ENCODE peak calls at places on chromosomes 1 and 21, in four cellular contexts. B is upper lobe of right lung, D is AG04450, M is mesenchymal stem cell. I is an unnamed sample. For H3K9me3, the result is how much of the 10 kb centered on the place peaks cover.

GRCh38 chr1:183070923-183071618 is 47.9 kb downstream of the LAMC1 start:
- DNase-seq in M (peak), B (no peak), D (peak), I (no peak)

GRCh38 chr1:40076895-40077312 is 20.1 kb downstream of the PPT1 start:
- DNase-seq in M (peak), B (no peak), D (peak), I (no peak)

GRCh38 chr21:42309753-42310213 is 5.4 kb downstream of the TFF3 start:
- DNase-seq in D (no peak), M (peak), B (peak), I (peak)

GRCh38 chr1:150383629-150384318 is 19.8 kb downstream of the RPRD2 start:
- DNase-seq in M (no peak), B (no peak), D (no peak), I (no peak)

GRCh38 chr1:229819091-229819490 is 193.0 kb downstream of the URB2 start:
- DNase-seq in B (no peak), M (no peak), D (no peak), I (no peak)

GRCh38 chr1:1091344-1092148 is 17.4 kb upstream of the RNF223 start:
- DNase-seq in M (no peak), B (peak), D (no peak), I (no peak)

GRCh38 chr1:13593511-13594131 is 10.0 kb downstream of the PDPN start:
- DNase-seq in D (no peak), M (peak), B (no peak), I (no peak)

GRCh38 chr1:223011230-223011856 is 131.7 kb downstream of the TLR5 start:
- DNase-seq in M (no peak), D (no peak), B (no peak), I (no peak)

GRCh38 chr1:6975991-6976390 is 190.7 kb downstream of the CAMTA1 start:
- DNase-seq in D (no peak), M (peak), B (peak), I (no peak)

GRCh38 chr1:6102227-6102845 is 56.6 kb downstream of the KCNAB2 start:
- DNase-seq in B (no peak), M (no peak), D (no peak), I (no peak)

GRCh38 chr1:35763211-35763610 is 6.6 kb downstream of the CLSPN start:
- DNase-seq in D (no peak), B (no peak), M (peak), I (no peak)

GRCh38 chr1:7378346-7379130 is 392.6 kb upstream of the VAMP3 start:
- DNase-seq in D (no peak), B (no peak), M (no peak), I (no peak)

GRCh38 chr1:151401125-151401788 is 1.9 kb downstream of the PSMB4 start:
- DNase-seq in D (no peak), B (no peak), M (peak), I (no peak)

GRCh38 chr1:41851589-41851988 is 67.1 kb downstream of the HIVEP3 start:
- DNase-seq in D (no peak), B (no peak), M (peak), I (no peak)

GRCh38 chr1:7458946-7459345 is 312.1 kb upstream of the VAMP3 start:
- DNase-seq in D (no peak), M (no peak), B (no peak), I (no peak)

GRCh38 chr1:12143631-12144155 is 23.1 kb upstream of the TNFRSF1B start:
- DNase-seq in B (peak), D (peak), M (peak), I (no peak)

GRCh38 chr1:202551683-202552082 is 158.6 kb downstream of the SYT2 start:
- DNase-seq in M (peak), B (no peak), D (no peak), I (no peak)

GRCh38 chr1:114320586-114320985 is 166.9 kb upstream of the SYT6 start:
- DNase-seq in M (peak), B (no peak), D (peak), I (no peak)

GRCh38 chr1:147167361-147167760 is 4.9 kb downstream of the PRKAB2 start:
- DNase-seq in D (peak), M (peak), B (no peak), I (no peak)

GRCh38 chr21:41025057-41025390 is 142.9 kb upstream of the BACE2 start:
- DNase-seq in D (no peak), M (no peak), B (no peak), I (no peak)

GRCh38 chr21:41023936-41024335 is 144.0 kb upstream of the BACE2 start:
- DNase-seq in B (no peak), M (no peak), D (no peak), I (no peak)

GRCh38 chr21:41032536-41032935 is 135.4 kb upstream of the BACE2 start:
- DNase-seq in M (no peak), B (no peak), D (no peak), I (no peak)

GRCh38 chr21:41024341-41025056 is 143.5 kb upstream of the BACE2 start:
- DNase-seq in B (no peak), M (no peak), D (no peak), I (no peak)

DNA sequence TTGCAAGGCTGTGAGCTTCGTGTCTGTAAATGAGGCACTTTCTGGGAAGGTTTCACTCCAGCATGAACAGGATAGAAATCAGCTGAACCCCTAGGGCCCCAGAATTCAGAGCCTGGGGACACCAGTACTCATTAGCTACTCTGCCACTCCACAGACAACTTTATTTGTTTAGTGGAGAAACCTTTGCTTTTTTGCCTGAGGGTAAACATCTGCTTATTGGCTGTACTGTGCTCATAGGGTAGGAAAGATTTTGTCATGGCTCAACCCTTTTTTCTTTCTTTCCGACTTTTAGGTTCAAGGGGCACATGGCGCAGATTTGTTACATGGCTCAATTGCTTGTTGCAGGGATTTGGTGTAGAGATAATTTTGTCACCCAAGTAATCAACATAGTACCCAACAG is 138.4 kb upstream of the BACE2 start:
- DNase-seq in D (no peak), B (no peak), M (no peak), I (no peak)
- H3K9me3 ChIP-seq in D (under half), B (under half), M (under half), I (under half)

GRCh38 chr1:156879876-156880275 is 13.6 kb upstream of the PEAR1 start:
- DNase-seq in D (no peak), M (no peak), B (no peak), I (no peak)

GRCh38 chr1:156882543-156882942 is 11.0 kb upstream of the PEAR1 start:
- DNase-seq in D (no peak), B (no peak), M (no peak), I (no peak)

GRCh38 chr1:156881101-156881500 is 12.4 kb upstream of the PEAR1 start:
- DNase-seq in B (no peak), D (no peak), M (no peak), I (no peak)

GRCh38 chr1:156881663-156882062 is 11.9 kb upstream of the PEAR1 start:
- DNase-seq in M (no peak), D (no peak), B (no peak), I (no peak)

GRCh38 chr1:156880473-156880872 is 13.0 kb upstream of the PEAR1 start:
- DNase-seq in D (no peak), M (no peak), B (no peak), I (no peak)
- H3K9me3 ChIP-seq in D (under half), M (under half), B (under half), I (under half)

DNA sequence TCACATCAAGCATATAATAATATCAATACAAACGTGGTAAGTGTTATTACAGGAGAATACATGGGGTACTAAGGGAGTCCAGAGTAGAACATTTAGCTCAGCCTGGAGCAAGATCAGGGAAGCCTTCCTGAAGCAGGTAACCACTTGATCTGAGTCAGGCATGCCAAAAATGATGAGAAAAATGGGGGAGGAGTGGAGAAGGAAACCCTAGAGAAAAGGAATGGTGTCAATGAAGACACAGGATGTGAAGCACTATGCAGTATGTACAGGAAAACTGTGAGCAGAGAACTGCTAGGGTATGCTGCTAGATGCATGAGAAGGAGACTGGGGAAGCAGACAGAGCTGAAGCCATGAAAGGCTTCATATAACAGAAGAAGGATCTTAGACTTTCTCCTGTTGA is 84.7 kb downstream of the NOTCH2 start:
- DNase-seq in M (no peak), B (no peak), D (no peak), I (no peak)
- H3K9me3 ChIP-seq in M (under half), B (under half), D (under half), I (under half)

GRCh38 chr1:174322202-174322862 is 125.4 kb upstream of the GPR52 start:
- DNase-seq in B (no peak), M (no peak), D (no peak), I (no peak)
- H3K9me3 ChIP-seq in B (under half), M (half or more), D (under half), I (under half)

DNA sequence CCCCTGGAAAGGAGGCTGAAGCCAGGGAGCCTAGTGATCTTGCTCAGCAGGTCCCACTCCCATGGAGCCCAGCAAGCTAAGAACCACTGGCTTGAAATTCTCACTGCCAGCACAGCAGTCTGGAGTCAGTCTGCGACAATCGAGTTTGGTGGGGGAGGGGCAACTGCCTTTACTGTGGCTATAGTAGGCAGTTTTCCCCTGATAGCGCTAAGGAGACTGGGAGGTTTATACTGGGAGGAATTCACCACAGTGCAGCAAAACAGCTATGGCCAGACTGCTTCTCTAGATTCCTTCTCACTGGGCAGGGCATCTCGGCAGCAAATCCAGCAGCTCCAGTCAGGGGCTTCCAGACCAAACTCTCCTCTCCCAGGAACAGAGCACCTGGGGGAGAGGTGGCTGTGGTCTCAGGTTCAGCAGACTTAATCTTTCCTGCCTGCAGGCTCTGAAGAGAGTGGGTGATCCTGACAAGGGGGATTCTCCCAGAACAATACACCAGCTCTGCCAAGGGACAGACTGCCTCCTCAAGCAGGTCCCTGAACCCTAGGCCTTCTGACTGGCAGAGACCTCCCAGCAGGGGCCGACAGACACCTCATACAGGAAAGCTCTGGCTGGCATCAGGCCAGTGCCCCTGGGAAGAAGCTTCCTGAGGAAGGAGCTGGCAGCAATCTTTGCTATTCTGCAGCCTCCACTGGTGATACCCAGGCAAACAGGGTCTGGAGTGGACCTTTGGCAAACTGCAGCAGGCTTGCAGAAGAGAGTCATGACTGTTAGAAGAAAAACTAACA is 548.5 kb upstream of the NEGR1 start:
- DNase-seq in D (no peak), B (peak), M (no peak), I (no peak)
- H3K9me3 ChIP-seq in D (under half), B (under half), M (under half), I (under half)